ENCODE peak calls at places on chromosomes 11 and 22, in four cellular contexts. J is CD4-positive, CD25-positive, alpha-beta regulatory T cell; Y is IMR-90; U is astrocyte of the spinal cord. A is an unnamed sample.

GRCh38 chr22:47168900-47169800 is 406.7 kb downstream of the TBC1D22A start:
- DNase-seq in U (no peak), Y (peak), J (no peak), A (no peak)

GRCh38 chr11:69382131-69383128 is 88.5 kb downstream of the MYEOV start:
- DNase-seq in J (no peak), U (no peak), Y (no peak), A (peak)

GRCh38 chr11:94803491-94803890 is 35.3 kb downstream of the AMOTL1 start:
- DNase-seq in J (no peak), U (no peak), Y (peak), A (no peak)

GRCh38 chr11:26286472-26287066 is 45.4 kb upstream of the ANO3 start:
- DNase-seq in J (no peak), U (peak), Y (peak), A (no peak)

GRCh38 chr22:20159088-20159487 is 8.2 kb upstream of the CCDC188 start:
- DNase-seq in U (no peak), Y (no peak), J (no peak), A (peak)

GRCh38 chr22:25650834-25651233 is 86.4 kb downstream of the GRK3 start:
- DNase-seq in J (no peak), Y (no peak), U (no peak), A (no peak)

GRCh38 chr11:75203138-75203537 is 37.4 kb upstream of the TPBGL start:
- DNase-seq in J (no peak), Y (no peak), U (no peak), A (no peak)

GRCh38 chr11:75583710-75584658 is 21.9 kb downstream of the SERPINH1 start:
- DNase-seq in Y (peak), J (no peak), U (peak), A (no peak)

GRCh38 chr11:75334402-75334891 is 17.0 kb downstream of the ARRB1 start:
- DNase-seq in J (no peak), U (no peak), Y (no peak), A (no peak)

GRCh38 chr22:41285441-41285819 is 557 bp downstream of the RANGAP1 start:
- DNase-seq in J (peak), Y (peak), U (peak), A (peak)

GRCh38 chr11:65071907-65072630 is 11.8 kb downstream of the CDCA5 start:
- DNase-seq in J (no peak), U (no peak), Y (no peak), A (no peak)

GRCh38 chr11:45158891-45159605 is 12.6 kb downstream of the PRDM11 start:
- DNase-seq in Y (no peak), J (no peak), U (no peak), A (no peak)

GRCh38 chr11:44005076-44005800 is 42.5 kb upstream of the ACCSL start:
- DNase-seq in Y (no peak), U (no peak), J (no peak), A (no peak)

GRCh38 chr22:19164425-19164824 is 14.1 kb downstream of the SLC25A1 start:
- DNase-seq in U (no peak), J (no peak), Y (no peak), A (no peak)

GRCh38 chr11:119538748-119539147 is 115.8 kb upstream of the THY1 start:
- DNase-seq in J (no peak), U (no peak), Y (no peak), A (peak)

GRCh38 chr11:119533931-119534694 is 111.1 kb upstream of the THY1 start:
- DNase-seq in J (peak), Y (peak), U (peak), A (peak)

GRCh38 chr11:119540370-119541125 is 117.6 kb upstream of the THY1 start:
- DNase-seq in J (no peak), U (no peak), Y (no peak), A (no peak)

GRCh38 chr11:119536801-119537200 is 113.8 kb upstream of the THY1 start:
- DNase-seq in J (no peak), U (no peak), Y (no peak), A (no peak)

GRCh38 chr11:119537641-119538253 is 114.8 kb upstream of the THY1 start:
- DNase-seq in Y (no peak), J (no peak), U (no peak), A (no peak)
- H3K4me3 ChIP-seq in Y (no peak), J (no peak), U (no peak), A (no peak)

DNA sequence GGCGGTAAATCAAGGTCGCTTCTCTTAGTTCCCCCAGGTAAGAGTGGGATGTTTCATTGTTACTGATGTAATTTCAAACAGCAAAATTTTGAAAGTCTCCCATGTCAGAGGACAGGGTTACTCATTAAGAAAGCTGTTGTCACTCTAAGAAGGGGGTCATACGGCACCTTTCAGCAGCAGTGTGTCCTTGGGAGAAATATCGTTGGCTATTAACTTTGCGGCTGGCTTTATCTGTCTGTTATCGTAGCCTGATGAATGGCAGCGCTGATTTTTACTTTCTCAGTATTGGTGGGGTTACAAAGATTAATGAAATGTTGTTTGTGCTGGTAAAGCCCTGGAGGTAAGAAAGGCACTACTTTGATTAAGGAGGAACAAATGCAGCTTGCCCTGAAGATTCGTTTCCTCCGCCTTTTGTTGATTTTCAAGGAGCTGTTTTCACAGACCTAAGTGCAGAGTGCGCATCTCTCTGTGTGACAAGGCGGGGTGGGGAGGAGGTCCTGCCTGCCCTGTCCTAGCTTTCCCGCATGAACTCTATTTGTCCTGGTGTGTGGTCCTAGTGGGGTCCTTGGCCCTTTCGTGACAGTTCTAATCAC is 27.6 kb upstream of the FBXO3 start:
- DNase-seq in J (no peak), U (no peak), Y (no peak), A (no peak)
- H3K4me3 ChIP-seq in J (no peak), U (peak), Y (peak), A (no peak)

GRCh38 chr22:50266994-50267393 is 3.2 kb downstream of the MAPK11 start:
- DNase-seq in Y (no peak), J (no peak), U (no peak), A (no peak)
- H3K4me3 ChIP-seq in Y (no peak), J (no peak), U (no peak), A (no peak)

DNA sequence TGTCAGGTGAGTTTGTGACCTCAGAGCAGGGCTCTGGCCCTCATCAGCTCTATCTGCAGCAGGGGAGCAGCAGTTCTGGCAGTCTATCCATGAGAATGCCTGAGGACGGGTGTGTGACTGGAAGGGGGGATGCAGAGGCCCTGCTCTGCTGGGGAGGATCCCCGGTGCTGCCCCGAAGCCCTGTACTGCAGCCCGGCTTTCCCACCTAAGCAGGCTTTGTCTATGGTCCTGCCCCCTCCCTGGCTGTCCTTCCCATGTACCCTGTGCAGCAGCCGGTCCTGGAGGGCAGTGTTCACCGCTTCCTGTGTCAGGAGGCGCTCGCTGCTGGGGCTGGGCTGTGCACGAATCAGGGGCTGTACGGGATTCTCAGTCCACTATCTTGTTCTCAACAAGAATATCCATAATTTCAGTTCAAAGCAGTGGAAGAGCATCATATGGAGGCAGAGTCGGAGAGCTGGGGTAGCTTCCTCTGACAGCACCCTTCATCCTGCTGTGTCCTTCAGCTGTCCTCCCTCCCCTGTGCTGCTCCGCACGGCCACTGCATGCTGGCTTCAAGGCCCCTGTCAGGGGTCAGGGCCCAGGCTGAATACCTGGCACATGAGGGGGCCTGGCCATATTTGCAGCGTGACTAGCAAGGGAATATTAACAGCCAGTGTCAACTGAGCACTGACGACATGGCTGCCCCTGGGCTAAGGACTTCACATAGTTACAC is 125.2 kb downstream of the CTTN start:
- DNase-seq in U (no peak), Y (no peak), J (no peak), A (no peak)
- H3K4me3 ChIP-seq in U (no peak), Y (no peak), J (no peak), A (no peak)

DNA sequence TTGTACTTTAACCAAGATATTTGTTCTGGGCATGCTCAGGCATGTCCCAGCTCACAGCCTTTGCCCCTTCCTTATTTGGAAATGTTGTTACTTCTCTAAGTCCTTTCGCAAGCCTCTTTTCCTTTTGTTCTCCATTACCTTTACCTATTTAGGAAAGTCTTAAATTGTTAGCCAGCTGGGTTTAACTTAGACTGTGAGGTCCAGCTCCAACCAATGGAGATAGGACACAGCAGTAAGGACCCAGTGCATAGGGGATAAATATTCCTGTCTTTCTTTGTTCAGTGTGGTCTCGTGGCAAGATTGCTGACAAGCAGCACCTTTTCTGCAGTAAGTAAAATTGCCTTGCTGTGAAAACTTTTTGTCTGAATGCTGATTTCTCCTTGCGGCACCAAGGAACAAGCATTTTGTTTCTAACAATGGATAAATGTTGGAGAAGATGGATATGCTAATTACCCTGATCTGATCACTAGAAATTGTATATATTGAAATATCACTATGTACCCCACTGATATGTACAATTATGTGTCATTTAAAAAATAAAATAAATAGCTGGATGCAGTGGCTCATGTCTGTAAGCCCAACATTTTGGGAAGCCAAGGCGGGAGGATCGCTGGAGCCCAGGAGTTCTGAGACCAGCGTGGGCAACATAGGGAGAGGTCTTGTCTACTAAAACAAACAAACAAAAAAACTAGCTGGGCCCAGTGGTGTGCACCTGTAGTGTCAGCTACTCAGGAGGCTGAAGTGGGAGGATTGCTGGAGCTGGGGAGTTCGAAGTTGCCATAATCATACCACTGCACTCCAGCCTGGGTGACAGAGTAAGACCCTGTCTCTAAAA is 31.9 kb upstream of the FTH1 start:
- DNase-seq in Y (no peak), U (no peak), J (no peak), A (peak)
- H3K4me3 ChIP-seq in Y (no peak), U (no peak), J (no peak), A (no peak)

GRCh38 chr11:73201249-73201648 is 16.8 kb upstream of the P2RY2 start:
- DNase-seq in J (no peak), U (no peak), Y (peak), A (peak)

GRCh38 chr11:73201888-73202810 is 15.9 kb upstream of the P2RY2 start:
- DNase-seq in J (no peak), U (no peak), Y (no peak), A (no peak)

GRCh38 chr11:73199446-73199845 is 18.6 kb upstream of the P2RY2 start:
- DNase-seq in U (no peak), Y (no peak), J (no peak), A (no peak)

GRCh38 chr11:73198677-73199076 is 19.4 kb upstream of the P2RY2 start:
- DNase-seq in J (no peak), U (no peak), Y (no peak), A (peak)

GRCh38 chr11:73200256-73200655 is 17.8 kb upstream of the P2RY2 start:
- DNase-seq in Y (no peak), J (no peak), U (no peak), A (peak)
- H3K4me3 ChIP-seq in Y (no peak), J (no peak), U (no peak), A (no peak)

A was measured in HL-60.